ENCODE peak calls at places on chromosomes 13 and 19, in five cellular contexts. E is right lobe of liver, G is cardiac fibroblast, X is progenitor cell of endocrine pancreas, K is pancreas. W is an unnamed sample.

GRCh38 chr13:96020155-96020575 is 33.0 kb downstream of the UGGT2 start:
- DNase-seq in X (no peak), K (no peak), E (no peak), G (peak; percentile 84), W (peak; percentile 58)

GRCh38 chr19:35055715-35056179 is 14.2 kb downstream of the HPN start:
- DNase-seq in G (no peak), X (no peak), E (no peak), K (no peak), W (no peak)

GRCh38 chr19:30651066-30651465 is 278.9 kb downstream of the ZNF536 start:
- DNase-seq in G (no peak), X (no peak), K (peak; percentile 88), E (no peak), W (no peak)

GRCh38 chr19:5035105-5035761 is 66.3 kb downstream of the KDM4B start:
- DNase-seq in G (no peak), E (no peak), K (no peak), X (no peak), W (no peak)

GRCh38 chr13:108828053-108828806 is 198.8 kb downstream of the MYO16 start:
- DNase-seq in X (no peak), E (no peak), G (no peak), K (no peak), W (no peak)

GRCh38 chr13:67117010-67117550 is 113.1 kb downstream of the PCDH9 start:
- DNase-seq in E (no peak), G (peak; percentile 57), X (no peak), K (no peak), W (no peak)

GRCh38 chr19:41577833-41578232 is 1.9 kb downstream of the CEACAM21 start:
- DNase-seq in E (no peak), K (no peak), X (no peak), G (no peak), W (no peak)

GRCh38 chr13:101307181-101307701 is 109.1 kb downstream of the NALCN start:
- DNase-seq in X (no peak), E (no peak), K (no peak), G (peak; percentile 52), W (peak; percentile 76)

GRCh38 chr13:67351114-67351513 is 121.0 kb upstream of the PCDH9 start:
- DNase-seq in X (no peak), K (no peak), G (no peak), E (no peak), W (no peak)

GRCh38 chr13:110432522-110432921 is 125.4 kb downstream of the COL4A2 start:
- DNase-seq in X (no peak), K (no peak), G (no peak), E (no peak), W (no peak)

GRCh38 chr19:16569609-16570320 is 2.5 kb downstream of the SLC35E1 start:
- DNase-seq in X (no peak), G (no peak), E (no peak), K (no peak), W (no peak)

DNA sequence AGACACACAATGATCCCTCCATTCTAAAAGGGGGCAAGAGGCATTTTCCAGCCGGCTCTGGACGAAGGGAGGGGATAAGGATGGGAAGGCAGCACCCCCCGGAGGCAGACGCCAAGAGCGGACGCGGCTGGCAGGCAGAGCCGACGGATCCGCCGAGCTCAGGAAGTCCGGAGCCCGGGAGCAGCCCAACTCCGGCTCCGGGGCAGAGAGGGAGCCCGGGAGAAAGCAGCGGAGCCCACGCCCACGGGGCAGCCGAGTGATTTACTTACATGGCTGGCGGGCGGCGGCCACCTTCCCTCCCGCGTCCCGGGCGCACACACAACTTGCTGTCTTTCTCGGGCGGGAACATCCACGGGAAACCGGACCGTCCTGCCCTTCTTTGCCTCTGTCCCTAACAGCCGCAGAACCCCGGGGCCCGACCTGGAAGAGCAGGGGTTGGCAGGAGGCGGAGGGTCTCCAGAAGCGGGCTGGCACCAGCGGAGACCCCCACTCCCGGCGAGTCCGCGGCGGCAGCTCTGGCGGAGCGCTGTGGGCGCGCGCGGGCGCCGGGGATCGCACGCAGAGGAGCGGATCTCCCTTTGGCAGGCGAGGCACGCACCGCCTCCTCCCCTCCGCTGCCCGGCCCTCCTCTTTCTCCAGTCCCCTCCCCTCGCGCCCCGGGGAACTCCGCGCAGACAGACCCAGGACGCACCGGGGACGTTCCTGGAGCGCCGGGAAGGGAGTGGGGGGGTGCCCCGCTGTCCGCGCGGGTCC is at the start of gene LHFPL6:
- DNase-seq in X (peak; percentile 60), E (peak; percentile 89), K (peak; percentile 89), G (peak; percentile 85), W (peak; percentile 71)
- TF ChIP-seq CTCF in X (peak; percentile 41), E (no peak), K (no peak), G (peak; percentile 38), W (peak; percentile 68)

GRCh38 chr19:46283771-46284170 is 13.1 kb upstream of the HIF3A start:
- DNase-seq in E (no peak), G (peak; percentile 80), X (no peak), K (no peak), W (no peak)

GRCh38 chr19:46284635-46285034 is 12.2 kb upstream of the HIF3A start:
- DNase-seq in X (no peak), E (no peak), G (no peak), K (no peak), W (no peak)

DNA sequence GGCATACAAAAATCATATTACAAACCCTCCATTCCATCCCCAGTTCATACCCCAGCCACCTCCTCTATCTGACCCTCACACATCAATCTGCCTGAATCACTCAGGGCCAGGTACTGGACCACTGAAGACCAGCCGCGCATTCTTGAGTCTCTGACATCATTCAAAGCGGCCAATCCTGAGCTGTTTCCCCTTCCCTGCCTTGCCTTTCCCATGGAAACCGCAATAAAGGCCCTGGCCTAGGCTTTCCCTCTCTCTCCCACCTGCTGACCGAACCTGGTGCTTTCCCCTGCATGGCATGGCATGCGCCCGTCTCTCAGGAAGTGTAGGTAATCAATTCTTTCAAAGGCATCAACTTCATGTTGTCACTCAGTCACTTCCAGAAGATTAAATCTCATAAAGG is 17.7 kb upstream of the HIF3A start:
- DNase-seq in X (no peak), K (no peak), G (no peak), E (no peak), W (no peak)
- TF ChIP-seq CTCF in X (no peak), K (no peak), G (no peak), E (no peak), W (no peak)

DNA sequence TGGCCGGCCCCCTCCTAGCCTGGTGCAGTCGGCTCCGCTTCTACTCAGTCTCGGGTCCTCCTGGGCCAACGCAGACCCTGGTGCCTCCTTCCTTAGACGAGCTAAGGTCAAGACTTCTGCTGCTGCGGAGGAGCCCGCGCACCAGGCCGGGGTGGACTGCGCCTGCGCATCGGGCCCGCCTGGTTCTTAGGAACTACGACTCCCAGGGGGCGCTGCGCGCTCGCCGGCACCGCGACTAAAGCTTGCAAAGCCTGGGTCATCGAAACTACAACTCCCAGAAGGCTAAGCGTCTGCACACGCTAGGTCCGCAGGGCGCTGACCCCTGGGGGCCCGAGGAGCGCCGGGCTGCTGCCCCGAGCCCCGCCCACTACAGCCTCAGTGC is at the start of gene ZNF835:
- DNase-seq in E (peak; percentile 86), K (peak; percentile 91), X (no peak), G (peak; percentile 58), W (no peak)
- TF ChIP-seq CTCF in E (peak; percentile 18), K (no peak), X (no peak), G (no peak), W (no peak)

GRCh38 chr19:46731007-46731501 is 14.1 kb upstream of the PRKD2 start:
- DNase-seq in G (peak; percentile 83), E (no peak), K (peak; percentile 20), X (no peak), W (peak; percentile 92)
- TF ChIP-seq CTCF in G (no peak), E (no peak), K (no peak), X (no peak), W (no peak)

DNA sequence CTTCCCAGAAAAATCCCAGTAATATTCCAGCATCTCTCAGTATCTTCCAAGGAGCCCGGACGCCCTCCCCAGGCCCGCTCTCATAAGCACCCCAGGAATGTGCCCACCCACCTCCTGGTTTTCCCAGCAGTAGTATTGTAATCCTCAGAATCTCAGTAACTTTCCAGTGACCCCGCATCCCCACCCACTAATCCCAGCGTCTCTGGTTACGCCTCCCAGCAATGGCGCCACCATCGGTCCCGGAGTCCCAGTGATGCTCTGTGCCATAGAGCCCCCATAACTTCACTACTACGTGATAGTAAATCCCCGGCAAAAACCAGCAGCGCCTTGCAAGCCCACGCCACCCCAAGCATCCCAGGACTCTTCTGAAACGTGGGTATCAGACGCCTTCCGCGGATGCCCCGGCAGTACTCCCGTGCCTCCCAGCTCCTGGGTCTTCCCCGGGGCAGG is 961 bp upstream of the PNPLA6 start:
- DNase-seq in K (no peak), E (no peak), G (peak; percentile 83), X (no peak), W (peak; percentile 89)
- TF ChIP-seq CTCF in K (no peak), E (peak; percentile 5), G (no peak), X (peak; percentile 3), W (peak; percentile 49)

DNA sequence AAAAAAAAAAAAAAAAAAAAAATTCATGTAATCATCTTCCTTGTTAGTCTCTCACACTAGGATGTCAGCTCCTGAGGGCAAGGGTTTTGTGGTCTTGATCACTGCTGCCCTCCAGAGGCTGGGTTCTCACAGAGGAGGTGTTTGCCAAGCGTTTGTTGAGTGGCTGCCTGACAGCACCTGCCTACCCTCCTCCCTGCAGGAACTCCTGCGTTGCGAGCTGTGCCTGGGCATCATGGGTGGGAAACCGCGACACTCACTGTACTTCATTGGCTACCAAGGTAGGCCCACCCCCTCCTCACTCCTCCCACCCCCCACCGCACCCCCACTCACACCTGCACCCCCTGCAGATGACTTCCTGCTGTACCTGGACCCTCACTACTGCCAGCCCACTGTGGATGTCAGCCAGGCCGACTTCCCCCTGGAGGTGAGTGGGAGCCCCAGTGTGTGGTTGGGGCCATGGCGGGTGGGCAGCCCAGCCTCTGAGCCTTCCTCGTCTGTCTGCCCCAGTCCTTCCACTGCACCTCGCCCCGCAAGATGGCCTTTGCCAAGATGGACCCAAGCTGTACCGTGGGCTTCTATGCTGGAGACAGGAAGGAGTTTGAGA is 8.1 kb downstream of the ATG4D start:
- DNase-seq in K (peak; percentile 66), X (no peak), G (peak; percentile 56), E (no peak), W (peak; percentile 31)
- TF ChIP-seq CTCF in K (no peak), X (no peak), G (peak; percentile 30), E (peak; percentile 33), W (peak; percentile 56)